ENCODE peak calls at places on chromosomes 11 and 22, in four cellular contexts. A is esophagus muscularis mucosa; L is IMR-90; F is naive thymus-derived CD8-positive, alpha-beta T cell. U is an unnamed sample.

GRCh38 chr11:47524200-47524874 is 28.6 kb downstream of the CELF1 start:
- DNase-seq in A (no peak), L (no peak), F (peak), U (no peak)

GRCh38 chr11:63494936-63495335 is 4.0 kb upstream of the PLAAT5 start:
- DNase-seq in A (no peak), L (no peak), F (no peak), U (no peak)

GRCh38 chr11:118310781-118311485 is 6.4 kb downstream of the CD3E start:
- DNase-seq in A (peak), L (no peak), F (no peak), U (no peak)

GRCh38 chr11:37352485-37352884 is 754.4 kb upstream of the RAG2 start:
- DNase-seq in A (no peak), L (no peak), F (no peak), U (no peak)

GRCh38 chr22:40289991-40290459 is 56.3 kb upstream of the ADSL start:
- DNase-seq in A (no peak), L (no peak), F (peak), U (no peak)

GRCh38 chr11:4991066-4991465 is 3.6 kb upstream of the OR51L1 start:
- DNase-seq in A (no peak), L (peak), F (no peak), U (no peak)

GRCh38 chr11:117946196-117946841 is 17.1 kb upstream of the TMPRSS13 start:
- DNase-seq in A (no peak), L (no peak), F (no peak), U (no peak)

GRCh38 chr11:11860103-11860979 is 18.6 kb downstream of the USP47 start:
- DNase-seq in A (no peak), L (peak), F (no peak), U (peak)

GRCh38 chr22:20244744-20245576 is 23.2 kb downstream of the RTN4R start:
- DNase-seq in A (no peak), L (no peak), F (peak), U (no peak)

GRCh38 chr22:19891350-19892248 is 36.9 kb upstream of the GNB1L start:
- DNase-seq in A (no peak), L (peak), F (peak), U (peak)

GRCh38 chr22:25845985-25846745 is 104.2 kb downstream of the MYO18B start:
- DNase-seq in A (no peak), L (no peak), F (no peak), U (no peak)

GRCh38 chr11:114026355-114026754 is 33.2 kb upstream of the ZBTB16 start:
- DNase-seq in A (no peak), L (no peak), F (no peak), U (no peak)

GRCh38 chr11:123838659-123839058 is 32.5 kb upstream of the OR6M1 start:
- DNase-seq in A (no peak), L (no peak), F (no peak), U (no peak)

GRCh38 chr11:110128161-110128560 is 35.0 kb downstream of the ZC3H12C start:
- DNase-seq in A (no peak), L (peak), F (no peak), U (no peak)

GRCh38 chr22:19483481-19484244 is 3.9 kb downstream of the CDC45 start:
- DNase-seq in A (no peak), L (peak), F (no peak), U (peak)

GRCh38 chr11:8719260-8720190 is 36.9 kb downstream of the RPL27A start:
- DNase-seq in A (peak), L (peak), F (no peak), U (peak)

GRCh38 chr22:33921576-33922181 is 1.4 kb upstream of the LARGE1 start:
- DNase-seq in A (peak), L (peak), F (peak), U (peak)

GRCh38 chr22:20420157-20420842 is 17.3 kb downstream of the SCARF2 start:
- DNase-seq in A (no peak), L (no peak), F (no peak), U (no peak)

GRCh38 chr11:125287467-125288232 is 123.1 kb downstream of the PKNOX2 start:
- DNase-seq in A (no peak), L (peak), F (no peak), U (no peak)

GRCh38 chr11:103450241-103450640 is 341.0 kb downstream of the DYNC2H1 start:
- DNase-seq in A (no peak), L (peak), F (no peak), U (no peak)

GRCh38 chr11:32224580-32224979 is 133.7 kb downstream of the RCN1 start:
- DNase-seq in A (peak), L (no peak), F (no peak), U (no peak)

GRCh38 chr11:66685276-66686099 is 7.8 kb upstream of the RBM4B start:
- DNase-seq in A (no peak), L (no peak), F (no peak), U (no peak)

GRCh38 chr11:12440565-12440964 is 63.2 kb downstream of the PARVA start:
- DNase-seq in A (peak), L (no peak), F (no peak), U (no peak)

GRCh38 chr11:61102667-61103491 is 590 bp downstream of the CD5 start:
- DNase-seq in A (no peak), L (no peak), F (no peak), U (no peak)

GRCh38 chr22:44335903-44336803 is 23.4 kb upstream of the SHISAL1 start:
- DNase-seq in A (no peak), L (no peak), F (no peak), U (no peak)

GRCh38 chr11:58075781-58076180 is 45.0 kb downstream of the OR6Q1 start:
- DNase-seq in A (peak), L (peak), F (no peak), U (peak)

GRCh38 chr11:119318240-119319135 is 1.6 kb upstream of the MCAM start:
- DNase-seq in A (no peak), L (peak), F (no peak), U (no peak)

U was measured in HFFc6.